ENCODE peak calls at places on chromosomes 4 and X, in eight cellular contexts. N is cardiac fibroblast; J is activated CD4-positive, alpha-beta T cell treated with anti-CD3 and anti-CD28 coated beads, Interleukin-2, amount 50 U/mL, for 24 hours; C is fibroblast of lung; V is left ventricle myocardium superior; Y is MCF 10A; I is stimulated activated naive CD8-positive, alpha-beta T cell treated with anti-CD3 and anti-CD28 coated beads, Interleukin-15, Interleukin-2, amounts not matched to agents 100 U/mL and 50 U/mL, for 24 hours; K is activated CD4-positive, CD25-positive, alpha-beta regulatory T cell. A is an unnamed sample.

GRCh38 chr4:52572936-52573485 is 86.1 kb downstream of the USP46 start:
- DNase-seq in N (peak), J (no peak), C (peak), V (no peak), Y (peak), I (no peak), K (no peak), A (peak)

GRCh38 chrX:38375888-38376287 is 23.5 kb downstream of the OTC start:
- DNase-seq in N (peak), J (no peak), C (no peak), V (no peak), Y (peak), I (no peak), K (no peak), A (peak)

GRCh38 chr4:78496021-78496643 is 55.4 kb upstream of the ANXA3 start:
- DNase-seq in N (no peak), J (no peak), C (no peak), V (no peak), Y (no peak), I (no peak), K (no peak), A (no peak)

GRCh38 chrX:41695464-41695863 is 6.7 kb downstream of the GPR34 start:
- DNase-seq in N (peak), J (no peak), C (peak), V (no peak), Y (no peak), I (no peak), K (no peak), A (peak)

GRCh38 chr4:124212835-124213640 is 499.5 kb downstream of the ANKRD50 start:
- DNase-seq in N (peak), J (no peak), C (peak), V (no peak), Y (no peak), I (no peak), K (no peak), A (peak)

GRCh38 chrX:10158279-10158939 is 1.6 kb downstream of the CLCN4 start:
- DNase-seq in N (no peak), J (no peak), C (no peak), V (peak), Y (peak), I (peak), K (no peak), A (no peak)

GRCh38 chrX:37599735-37600134 is 28.3 kb downstream of the LANCL3 start:
- DNase-seq in N (no peak), J (no peak), C (no peak), V (no peak), Y (peak), I (no peak), K (no peak), A (no peak)

GRCh38 chrX:40644821-40645358 is 2.5 kb downstream of the CXorf38 start:
- DNase-seq in N (peak), J (peak), C (peak), V (peak), Y (peak), I (peak), K (peak), A (peak)

GRCh38 chr4:102259081-102259480 is 86.2 kb downstream of the SLC39A8 start:
- DNase-seq in N (no peak), J (no peak), C (no peak), V (no peak), Y (no peak), I (no peak), K (no peak), A (no peak)

GRCh38 chrX:17442898-17443297 is 67.9 kb downstream of the NHS start:
- DNase-seq in N (peak), J (no peak), C (peak), V (no peak), Y (no peak), I (no peak), K (no peak), A (peak)

GRCh38 chr4:66572949-66573348 is 902.7 kb upstream of the EPHA5 start:
- DNase-seq in N (peak), J (no peak), C (peak), V (no peak), Y (peak), I (no peak), K (no peak), A (peak)

A was measured in astrocyte of the spinal cord.